ENCODE peak calls at places on chromosomes 2 and 18, in eight cellular contexts. B, D, O, H, N, V, C and S are unnamed samples.

GRCh38 chr2:85769236-85769986 is 15.6 kb downstream of the ATOH8 start:
- DNase-seq in B (no peak), H (no peak), N (no peak), C (peak; percentile 54), V (peak; percentile 50), D (no peak), O (no peak), S (peak; percentile 63)

GRCh38 chr2:30410217-30410616 is 36.8 kb upstream of the LCLAT1 start:
- DNase-seq in B (no peak), O (no peak), H (no peak), V (no peak), D (no peak), C (peak; percentile 88), N (no peak), S (no peak)

GRCh38 chr2:172863341-172863740 is 127.7 kb downstream of the RAPGEF4 start:
- DNase-seq in C (no peak), H (no peak), N (no peak), B (no peak), D (no peak), V (no peak), O (no peak), S (no peak)

GRCh38 chr2:6103949-6104348 is 411.8 kb downstream of the SOX11 start:
- DNase-seq in H (no peak), N (no peak), D (no peak), C (no peak), B (no peak), O (no peak), V (peak; percentile 39), S (no peak)

GRCh38 chr2:102753563-102754159 is 8.2 kb upstream of the TMEM182 start:
- DNase-seq in O (peak; percentile 37), B (no peak), N (no peak), C (peak; percentile 55), H (no peak), V (no peak), D (no peak), S (no peak)

GRCh38 chr2:145258903-145259579 is 739.1 kb upstream of the ZEB2 start:
- DNase-seq in N (no peak), H (no peak), C (peak; percentile 6), D (no peak), B (no peak), V (no peak), O (no peak), S (no peak)

GRCh38 chr2:195682077-195682476 is 25.1 kb downstream of the SLC39A10 start:
- DNase-seq in H (no peak), D (no peak), V (no peak), O (no peak), N (no peak), C (no peak), B (no peak), S (no peak)

GRCh38 chr18:24656044-24656443 is 195.6 kb downstream of the HRH4 start:
- DNase-seq in O (no peak), C (peak; percentile 10), H (no peak), B (no peak), D (no peak), N (no peak), V (no peak), S (no peak)

GRCh38 chr2:241010531-241011295 is 12.3 kb downstream of the SNED1 start:
- DNase-seq in N (peak; percentile 44), C (no peak), D (no peak), B (peak; percentile 37), O (no peak), V (peak; percentile 42), H (peak; percentile 62), S (no peak)

GRCh38 chr2:27496357-27497287 is at the start of gene GCKR:
- DNase-seq in D (no peak), N (no peak), V (no peak), B (no peak), C (peak; percentile 77), H (no peak), O (no peak), S (no peak)

GRCh38 chr2:96501471-96501874 is 3.7 kb downstream of the NEURL3 start:
- DNase-seq in V (peak; percentile 28), C (no peak), D (no peak), O (peak; percentile 50), N (no peak), B (no peak), H (no peak), S (no peak)

GRCh38 chr2:127064642-127065250 is 42.2 kb downstream of the BIN1 start:
- DNase-seq in N (peak; percentile 67), H (peak; percentile 97), B (peak; percentile 86), O (peak; percentile 62), C (peak; percentile 99), V (peak; percentile 98), D (peak; percentile 78), S (peak; percentile 92)

GRCh38 chr2:119760876-119761275 is 1.2 kb downstream of the PTPN4 start:
- DNase-seq in B (no peak), V (no peak), N (no peak), D (no peak), C (peak; percentile 64), O (no peak), H (no peak), S (no peak)

GRCh38 chr2:118661184-118661583 is 186.3 kb downstream of the EN1 start:
- DNase-seq in C (peak; percentile 61), D (no peak), V (no peak), N (no peak), H (no peak), B (no peak), O (no peak), S (no peak)

GRCh38 chr18:76518073-76518472 is 23.0 kb upstream of the ZNF516 start:
- DNase-seq in V (no peak), N (no peak), C (no peak), B (no peak), H (no peak), O (no peak), D (no peak), S (no peak)
- H3K4me3 ChIP-seq in V (peak overlapping the region; percentile 61), N (peak overlapping the region; percentile 24), C (peak overlapping the region; percentile 74), B (peak overlapping the region; percentile 40), H (no peak overlapping the region), O (no peak overlapping the region), D (peak overlapping the region; percentile 33), S (peak overlapping the region; percentile 29)

DNA sequence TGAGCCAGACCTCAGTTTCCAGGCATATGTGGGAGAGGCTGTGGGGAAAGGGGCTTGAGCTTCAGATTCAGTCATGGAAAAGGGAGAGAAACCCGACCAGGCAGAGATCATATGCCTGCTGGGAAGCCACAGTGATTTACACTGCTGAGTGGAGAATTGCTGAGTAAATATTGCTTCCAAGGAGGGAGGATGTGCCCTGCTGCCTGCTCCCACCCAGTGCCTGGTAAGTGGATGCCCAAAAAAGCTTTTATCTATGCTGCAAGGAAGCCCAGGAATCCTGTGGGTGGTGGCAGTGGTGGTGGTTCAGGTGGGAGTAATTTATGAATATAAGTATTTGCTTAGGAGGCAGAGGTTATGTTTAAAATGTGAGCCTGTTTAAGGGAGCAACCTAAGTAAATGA is 39.5 kb downstream of the INO80C start:
- DNase-seq in N (no peak), V (no peak), O (no peak), C (no peak), B (no peak), H (no peak), D (no peak), S (no peak)
- H3K4me1 ChIP-seq in N (no peaks in the 10 kb centered on the region), V (peaks cover 4% of the 10 kb centered on the region), O (no peaks in the 10 kb centered on the region), C (peaks cover 18% of the 10 kb centered on the region), B (peaks cover 20% of the 10 kb centered on the region), H (no peaks in the 10 kb centered on the region), D (no peaks in the 10 kb centered on the region), S (peaks cover 25% of the 10 kb centered on the region)

DNA sequence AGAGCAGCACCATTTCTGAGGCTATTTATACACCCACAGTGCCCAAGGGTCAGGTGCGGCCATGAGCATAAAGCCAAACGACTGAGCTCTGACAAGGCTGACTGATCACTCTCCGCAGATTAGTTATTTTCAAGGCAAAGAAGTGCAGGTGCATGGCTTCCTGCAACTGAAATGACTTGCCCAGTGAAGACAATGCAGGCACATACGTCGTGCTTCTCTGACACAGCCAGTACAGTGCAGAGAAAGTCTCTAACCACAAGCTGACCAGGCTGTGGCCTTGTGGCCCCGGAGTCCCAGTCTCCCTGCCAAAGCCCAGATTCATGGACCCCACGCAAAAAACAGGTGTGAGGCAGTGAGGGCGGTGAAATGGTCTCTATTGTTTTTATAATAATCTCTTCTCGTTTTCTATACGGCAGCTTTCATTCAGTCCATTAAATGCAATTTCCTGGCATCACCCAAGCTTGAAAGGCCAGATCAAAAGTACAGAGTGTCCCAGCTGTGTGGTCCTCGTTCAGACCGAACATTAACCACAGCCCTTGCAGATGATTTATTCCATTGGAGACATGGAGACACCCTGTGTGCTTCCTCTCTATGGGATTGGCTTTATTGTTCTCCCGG is 447.0 kb upstream of the ID2 start:
- DNase-seq in D (no peak), C (no peak), V (no peak), N (no peak), H (no peak), B (no peak), O (no peak), S (no peak)
- H3K4me3 ChIP-seq in D (no peak overlapping the region), C (no peak overlapping the region), V (no peak overlapping the region), N (no peak overlapping the region), H (no peak overlapping the region), B (no peak overlapping the region), O (no peak overlapping the region), S (no peak overlapping the region)

DNA sequence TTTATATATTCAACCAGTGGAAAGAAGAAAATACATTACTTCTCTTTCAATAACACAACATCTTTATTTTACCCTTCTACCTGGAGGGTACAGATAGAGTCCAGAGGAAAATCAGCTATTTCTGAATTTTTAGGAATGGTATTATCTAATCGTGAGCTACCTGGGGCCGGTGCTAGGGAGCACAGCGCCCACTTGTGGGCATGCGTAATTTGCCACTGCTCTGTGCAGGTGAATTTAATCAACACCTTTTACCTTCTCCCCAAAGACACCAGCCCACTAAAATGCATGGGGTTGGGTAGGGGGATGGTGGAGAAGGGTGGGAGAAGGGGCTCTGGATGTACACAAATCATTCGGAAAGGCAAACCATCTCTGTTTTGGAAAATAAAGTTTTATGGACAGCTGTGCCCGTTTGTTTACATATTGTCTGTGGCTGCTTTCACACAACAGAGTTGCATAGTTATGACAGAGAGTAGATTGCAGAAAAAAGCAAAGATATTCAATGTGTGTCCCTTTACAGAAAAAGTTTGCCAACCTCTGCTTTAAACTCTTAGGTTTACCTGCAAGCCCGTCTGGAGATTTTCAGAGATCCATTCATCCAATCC is 51.5 kb upstream of the DCC start:
- DNase-seq in V (no peak), O (no peak), D (no peak), C (peak; percentile 13), H (no peak), B (peak; percentile 51), N (no peak), S (no peak)
- H3K4me1 ChIP-seq in V (no peaks in the 10 kb centered on the region), O (no peaks in the 10 kb centered on the region), D (no peaks in the 10 kb centered on the region), C (no peaks in the 10 kb centered on the region), H (no peaks in the 10 kb centered on the region), B (no peaks in the 10 kb centered on the region), N (no peaks in the 10 kb centered on the region), S (no peaks in the 10 kb centered on the region)